ENCODE peak calls at places on chromosomes 1 and 21, in five cellular contexts. Q is right atrium auricular region, O is PC-3, U is pancreas, L is H1. E is an unnamed sample.

GRCh38 chr1:59393211-59394180 is 96.6 kb downstream of the FGGY start:
- DNase-seq in Q (peak; percentile 88), L (no peak), O (no peak), U (peak; percentile 73), E (peak; percentile 82)

GRCh38 chr1:206829282-206829681 is 36.1 kb upstream of the IL20 start:
- DNase-seq in L (no peak), Q (no peak), U (no peak), O (no peak), E (no peak)

GRCh38 chr1:199735660-199736059 is 291.9 kb upstream of the NR5A2 start:
- DNase-seq in L (no peak), Q (no peak), O (no peak), U (no peak), E (no peak)

GRCh38 chr1:11700655-11701467 is 9.4 kb downstream of the DRAXIN start:
- DNase-seq in U (no peak), L (no peak), O (no peak), Q (no peak), E (no peak)

GRCh38 chr1:32250893-32251716 is at the start of gene LCK:
- DNase-seq in Q (no peak), L (no peak), U (no peak), O (no peak), E (no peak)

GRCh38 chr1:225754940-225755635 is 22.5 kb upstream of the SRP9 start:
- DNase-seq in U (peak; percentile 47), L (no peak), O (peak; percentile 81), Q (peak; percentile 76), E (no peak)

GRCh38 chr1:162649606-162650005 is 17.3 kb downstream of the DDR2 start:
- DNase-seq in O (no peak), L (no peak), U (no peak), Q (no peak), E (no peak)

GRCh38 chr1:214990619-214991018 is 91.9 kb upstream of the KCNK2 start:
- DNase-seq in O (peak; percentile 85), L (no peak), Q (no peak), U (no peak), E (no peak)

GRCh38 chr1:29245876-29246275 is 9.6 kb downstream of the PTPRU start:
- DNase-seq in L (no peak), U (no peak), O (peak; percentile 75), Q (no peak), E (no peak)

GRCh38 chr1:27575861-27576331 is 28.0 kb downstream of the AHDC1 start:
- DNase-seq in O (peak; percentile 51), L (no peak), U (peak; percentile 81), Q (no peak), E (peak; percentile 85)

GRCh38 chr21:32717851-32718316 is 9.9 kb downstream of the SYNJ1 start:
- DNase-seq in Q (no peak), O (no peak), L (no peak), U (no peak), E (no peak)

GRCh38 chr1:46300673-46301405 is 2.6 kb downstream of the LRRC41 start:
- DNase-seq in O (peak; percentile 22), U (no peak), L (no peak), Q (no peak), E (no peak)

GRCh38 chr1:174812656-174813055 is 187.1 kb upstream of the CACYBP start:
- DNase-seq in U (no peak), L (no peak), Q (no peak), O (peak; percentile 6), E (no peak)

GRCh38 chr21:37210017-37210593 is 57.0 kb downstream of the VPS26C start:
- DNase-seq in L (no peak), U (no peak), Q (peak; percentile 30), O (no peak), E (no peak)

GRCh38 chr21:38712076-38712475 is 93.7 kb upstream of the ETS2 start:
- DNase-seq in O (peak; percentile 72), U (no peak), L (peak; percentile 43), Q (no peak), E (no peak)

GRCh38 chr1:80250573-80251168 is 1244.1 kb upstream of the ADGRL4 start:
- DNase-seq in L (no peak), U (no peak), O (peak; percentile 83), Q (no peak), E (no peak)

GRCh38 chr1:80245813-80246212 is 1239.3 kb upstream of the ADGRL4 start:
- DNase-seq in U (no peak), Q (no peak), O (no peak), L (no peak), E (no peak)

GRCh38 chr1:80248886-80249285 is 1242.4 kb upstream of the ADGRL4 start:
- DNase-seq in O (peak; percentile 31), Q (no peak), U (no peak), L (no peak), E (no peak)

GRCh38 chr1:80249699-80250098 is 1243.2 kb upstream of the ADGRL4 start:
- DNase-seq in U (no peak), Q (no peak), O (no peak), L (no peak), E (no peak)

DNA sequence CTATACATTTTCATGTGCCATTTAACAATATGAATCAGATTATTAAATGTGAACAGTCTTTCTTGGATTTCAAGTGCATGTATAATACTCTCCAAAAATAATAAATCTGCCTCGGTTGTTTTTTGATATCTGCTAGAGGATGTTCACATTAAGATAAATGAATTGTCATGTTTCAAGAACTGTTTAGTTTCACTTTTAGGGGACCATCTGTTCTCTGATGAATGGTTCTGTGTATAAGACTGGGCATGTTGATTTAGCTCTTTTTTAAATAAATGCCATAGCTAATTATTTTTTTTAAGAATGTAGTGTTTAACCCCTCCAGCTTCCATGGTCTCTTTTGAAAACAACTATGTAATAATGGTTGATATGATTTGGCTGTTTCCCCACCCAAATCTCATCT is 1245.1 kb upstream of the ADGRL4 start:
- DNase-seq in Q (no peak), U (no peak), O (no peak), L (no peak), E (no peak)
- H3K4me3 ChIP-seq in Q (no peak overlapping the region), U (no peak overlapping the region), O (no peak overlapping the region), L (no peak overlapping the region), E (no peak overlapping the region)

DNA sequence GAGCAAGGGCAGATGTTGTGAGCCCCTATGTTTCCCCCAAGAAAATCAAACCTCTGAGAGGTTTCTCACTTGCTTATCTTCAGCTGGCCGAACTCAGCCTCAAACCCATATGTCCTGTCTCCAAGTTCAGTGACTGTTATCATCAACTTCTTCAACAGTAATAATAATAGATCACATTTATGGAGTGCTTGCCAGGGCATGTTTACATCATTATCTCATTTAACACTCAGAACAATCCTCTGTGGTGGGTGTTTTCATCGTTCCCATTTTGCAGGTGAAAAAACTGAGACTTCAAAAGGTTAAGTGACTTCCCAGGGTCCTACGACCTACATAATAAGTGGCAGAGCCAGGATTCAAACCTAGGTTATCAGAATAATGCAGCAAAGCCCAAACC is 3.4 kb downstream of the CAPN2 start:
- DNase-seq in L (no peak), Q (no peak), U (no peak), O (no peak), E (no peak)
- H3K27ac ChIP-seq in L (no peak overlapping the region), Q (peak overlapping the region; percentile 35), U (no peak overlapping the region), O (peak overlapping the region; percentile 92), E (peak overlapping the region; percentile 48)

DNA sequence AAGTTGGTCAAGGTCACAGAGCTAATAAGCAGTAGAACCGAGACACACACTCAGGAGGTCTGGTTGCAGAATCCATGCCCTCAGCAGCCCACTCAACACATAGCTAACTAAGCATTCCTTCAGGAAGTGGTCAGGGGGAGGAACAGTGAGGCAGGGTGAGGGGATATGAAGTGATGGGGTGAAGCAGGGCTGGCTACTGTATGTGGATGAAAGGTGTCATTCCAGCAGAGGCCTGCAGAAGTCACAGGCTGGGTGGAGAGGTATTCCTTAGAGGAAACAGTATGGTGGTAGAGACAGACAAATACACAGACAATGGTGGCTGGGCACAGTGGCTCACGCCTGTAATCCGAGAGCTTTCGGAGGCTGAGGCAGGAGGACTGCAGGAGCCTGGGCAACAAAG is 14.1 kb downstream of the TMCO4 start:
- DNase-seq in U (no peak), Q (no peak), L (no peak), O (no peak), E (no peak)
- H3K4me1 ChIP-seq in U (no peaks in the 10 kb centered on the region), Q (no peaks in the 10 kb centered on the region), L (peaks cover 8% of the 10 kb centered on the region), O (peaks cover 8% of the 10 kb centered on the region), E (no peaks in the 10 kb centered on the region)

DNA sequence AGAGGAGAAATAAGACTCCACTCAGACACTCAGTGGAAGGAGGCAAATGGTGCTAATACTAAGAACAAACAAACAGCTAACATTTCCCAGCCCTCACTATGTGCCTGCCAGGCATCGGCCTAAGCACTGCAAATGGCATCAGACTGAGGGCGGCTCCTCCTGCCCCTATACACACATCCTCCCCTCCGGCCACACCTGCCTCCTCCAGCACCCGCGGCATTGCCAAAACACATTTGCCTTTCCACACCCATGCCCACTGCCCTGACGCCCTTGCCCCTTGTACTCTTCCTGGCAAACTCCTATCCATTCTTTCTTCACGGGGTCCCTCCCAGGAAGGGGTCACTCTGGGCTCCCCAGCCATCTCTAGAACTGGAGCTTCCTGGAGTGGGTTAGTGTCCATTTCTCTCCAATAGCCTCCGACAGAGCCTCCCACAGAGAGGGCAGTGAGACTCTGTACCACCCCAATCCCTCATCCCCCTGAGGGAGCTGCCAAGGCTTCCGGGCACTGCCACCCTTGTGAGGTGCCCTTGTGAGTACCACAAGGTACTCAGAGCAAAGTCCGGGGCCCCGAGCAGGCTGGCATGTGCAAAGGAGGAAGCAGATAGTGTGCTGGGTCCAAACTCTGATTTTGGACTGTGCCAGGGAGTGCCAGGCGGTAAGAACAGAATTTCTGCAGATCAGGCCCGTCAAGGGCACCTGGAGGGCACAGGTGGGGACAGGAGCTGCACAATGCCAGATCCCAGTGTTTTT is 959 bp downstream of the AKR7A3 start:
- DNase-seq in U (peak; percentile 52), O (no peak), Q (no peak), L (no peak), E (no peak)
- H3K4me3 ChIP-seq in U (peak overlapping the region; percentile 49), O (no peak overlapping the region), Q (no peak overlapping the region), L (no peak overlapping the region), E (no peak overlapping the region)

GRCh38 chr1:51237714-51238403 is 1.8 kb downstream of the RNF11 start:
- DNase-seq in O (peak; percentile 52), L (no peak), Q (peak; percentile 9), U (no peak), E (no peak)
- H3K27ac ChIP-seq in O (peak overlapping the region; percentile 46), L (no peak overlapping the region), Q (peak overlapping the region; percentile 98), U (peak overlapping the region; percentile 92), E (peak overlapping the region; percentile 95)

GRCh38 chr1:90000934-90001676 is 6.2 kb downstream of the ZNF326 start:
- DNase-seq in O (no peak), Q (no peak), L (no peak), U (no peak), E (no peak)
- H3K4me1 ChIP-seq in O (peaks cover 26% of the 10 kb centered on the region), Q (no peaks in the 10 kb centered on the region), L (peaks cover 2% of the 10 kb centered on the region), U (peaks cover 33% of the 10 kb centered on the region), E (peaks cover 71% of the 10 kb centered on the region)

GRCh38 chr1:192620096-192620495 is 15.9 kb upstream of the RGS13 start:
- DNase-seq in O (no peak), L (no peak), Q (no peak), U (no peak), E (no peak)
- H3K4me3 ChIP-seq in O (no peak overlapping the region), L (no peak overlapping the region), Q (no peak overlapping the region), U (no peak overlapping the region), E (no peak overlapping the region)